ENCODE peak calls at places on chromosomes 13 and 19, in six cellular contexts. Q is stimulated activated CD8-positive, alpha-beta memory T cell treated with anti-CD3 and anti-CD28 coated beads, Interleukin-4, amount 100 ng/mL, for 1 hour; T is A673; P is CD8-positive, alpha-beta T cell; V is effector memory CD4-positive, alpha-beta T cell; J is osteocyte. I is an unnamed sample.

GRCh38 chr19:30276312-30276884 is 95.8 kb upstream of the ZNF536 start:
- DNase-seq in Q (no peak), T (no peak), P (no peak), V (no peak), J (no peak), I (no peak)

GRCh38 chr13:68897331-68897730 is 1210.3 kb upstream of the ATXN8OS start:
- DNase-seq in Q (no peak), T (no peak), P (no peak), V (no peak), J (no peak), I (no peak)

GRCh38 chr13:33958964-33959363 is 141.0 kb downstream of the RFC3 start:
- DNase-seq in Q (no peak), T (no peak), P (no peak), V (no peak), J (no peak), I (no peak)

GRCh38 chr13:113653264-113654174 is 4.5 kb downstream of the ATP4B start:
- DNase-seq in Q (no peak), T (peak; percentile 61), P (no peak), V (no peak), J (no peak), I (no peak)

GRCh38 chr19:1417145-1417544 is 9.8 kb downstream of the DAZAP1 start:
- DNase-seq in Q (no peak), T (no peak), P (no peak), V (no peak), J (no peak), I (no peak)

GRCh38 chr13:32537580-32538233 is 888 bp downstream of the N4BP2L2 start:
- DNase-seq in Q (no peak), T (peak; percentile 44), P (peak; percentile 26), V (peak; percentile 19), J (no peak), I (no peak)

GRCh38 chr19:4367781-4368127 is 24.4 kb downstream of the MPND start:
- DNase-seq in Q (no peak), T (no peak), P (no peak), V (no peak), J (no peak), I (no peak)

GRCh38 chr19:47490847-47491246 is 6.8 kb upstream of the KPTN start:
- DNase-seq in Q (no peak), T (no peak), P (no peak), V (no peak), J (no peak), I (no peak)

GRCh38 chr19:10896851-10897526 is 25.6 kb downstream of the CARM1 start:
- DNase-seq in Q (no peak), T (no peak), P (no peak), V (no peak), J (no peak), I (peak; percentile 72)

GRCh38 chr19:6632002-6632621 is 37.8 kb downstream of the TNFSF14 start:
- DNase-seq in Q (peak; percentile 79), T (peak; percentile 86), P (peak; percentile 75), V (peak; percentile 61), J (peak; percentile 87), I (peak; percentile 11)

GRCh38 chr13:59024434-59024833 is 1139.3 kb downstream of the DIAPH3 start:
- DNase-seq in Q (no peak), T (no peak), P (no peak), V (no peak), J (no peak), I (no peak)

GRCh38 chr13:105908581-105908980 is 626.9 kb downstream of the EFNB2 start:
- DNase-seq in Q (no peak), T (no peak), P (no peak), V (no peak), J (no peak), I (no peak)

GRCh38 chr19:19316082-19316481 is 4.2 kb downstream of the SUGP1 start:
- DNase-seq in Q (no peak), T (no peak), P (no peak), V (no peak), J (no peak), I (no peak)

GRCh38 chr13:113546571-113547247 is 37.8 kb upstream of the TFDP1 start:
- DNase-seq in Q (no peak), T (no peak), P (no peak), V (no peak), J (peak; percentile 81), I (no peak)

GRCh38 chr19:8423821-8424223 is 10.7 kb downstream of the MARCHF2 start:
- DNase-seq in Q (no peak), T (peak; percentile 45), P (no peak), V (no peak), J (peak; percentile 94), I (no peak)

GRCh38 chr13:51843529-51843928 is 1.4 kb downstream of the TMEM272 start:
- DNase-seq in Q (no peak), T (no peak), P (no peak), V (no peak), J (no peak), I (no peak)

GRCh38 chr13:27022571-27023311 is 148.9 kb downstream of the USP12 start:
- DNase-seq in Q (no peak), T (no peak), P (no peak), V (no peak), J (no peak), I (no peak)

GRCh38 chr19:8240274-8241229 is 31.4 kb downstream of the CERS4 start:
- DNase-seq in Q (peak; percentile 20), T (no peak), P (peak; percentile 47), V (peak; percentile 38), J (peak; percentile 90), I (no peak)

GRCh38 chr13:100808330-100808729 is 133.7 kb upstream of the TMTC4 start:
- DNase-seq in Q (no peak), T (no peak), P (no peak), V (no peak), J (no peak), I (no peak)

GRCh38 chr13:24709186-24709913 is 29.1 kb downstream of the ATP12A start:
- DNase-seq in Q (peak; percentile 13), T (no peak), P (peak; percentile 49), V (peak; percentile 19), J (no peak), I (no peak)

GRCh38 chr13:48000559-48001126 is 430 bp downstream of the SUCLA2 start:
- DNase-seq in Q (no peak), T (no peak), P (no peak), V (no peak), J (peak; percentile 85), I (no peak)

GRCh38 chr19:5623397-5624153 is 692 bp downstream of the SAFB start:
- DNase-seq in Q (no peak), T (peak; percentile 22), P (no peak), V (no peak), J (no peak), I (no peak)

GRCh38 chr19:16509141-16510061 is 13.2 kb downstream of the C19orf44 start:
- DNase-seq in Q (no peak), T (no peak), P (no peak), V (no peak), J (no peak), I (no peak)

GRCh38 chr19:35528218-35529038 is at the start of gene SBSN:
- DNase-seq in Q (no peak), T (no peak), P (no peak), V (no peak), J (no peak), I (no peak)

GRCh38 chr19:54517483-54517882 is 14.9 kb downstream of the LAIR2 start:
- DNase-seq in Q (no peak), T (peak; percentile 81), P (peak; percentile 17), V (no peak), J (no peak), I (peak; percentile 68)

GRCh38 chr13:58144616-58145015 is 513.1 kb downstream of the PCDH17 start:
- DNase-seq in Q (no peak), T (no peak), P (no peak), V (no peak), J (no peak), I (no peak)

GRCh38 chr19:35231956-35232746 is 3.6 kb upstream of the FAM187B start:
- DNase-seq in Q (no peak), T (no peak), P (no peak), V (no peak), J (peak; percentile 68), I (no peak)

GRCh38 chr19:29491995-29492577 is 33.7 kb upstream of the VSTM2B start:
- DNase-seq in Q (no peak), T (no peak), P (no peak), V (no peak), J (no peak), I (no peak)

GRCh38 chr13:80359459-80360297 is 18.8 kb upstream of the SPRY2 start:
- DNase-seq in Q (no peak), T (peak; percentile 90), P (no peak), V (no peak), J (no peak), I (no peak)

GRCh38 chr19:12938536-12939291 is at the start of gene CALR:
- DNase-seq in Q (no peak), T (no peak), P (no peak), V (no peak), J (no peak), I (no peak)

GRCh38 chr19:13610042-13610691 is 103.9 kb upstream of the CACNA1A start:
- DNase-seq in Q (no peak), T (no peak), P (no peak), V (no peak), J (no peak), I (no peak)